ENCODE peak calls at places on chromosomes 4 and X, in six cellular contexts. Q, D, J, O, V and Z are unnamed samples.

GRCh38 chr4:134393592-134393991 is 192.0 kb upstream of the PABPC4L start:
- DNase-seq in V (no peak), O (no peak), J (no peak), D (no peak), Q (no peak), Z (no peak)

GRCh38 chrX:123311486-123311885 is 127.4 kb downstream of the GRIA3 start:
- DNase-seq in V (no peak), J (no peak), O (no peak), D (no peak), Q (no peak), Z (no peak)

GRCh38 chr4:43718369-43718768 is 730.2 kb downstream of the KCTD8 start:
- DNase-seq in Q (no peak), D (no peak), O (no peak), J (no peak), V (no peak), Z (no peak)

GRCh38 chr4:624705-625590 is at the start of gene PDE6B:
- DNase-seq in J (no peak), Q (no peak), V (no peak), O (no peak), D (no peak), Z (no peak)

GRCh38 chr4:173167793-173168395 is 717 bp upstream of the GALNT7 start:
- DNase-seq in D (peak), O (peak), Q (peak), J (peak), V (no peak), Z (peak)

GRCh38 chr4:8697826-8698225 is 105.3 kb downstream of the CPZ start:
- DNase-seq in D (no peak), V (no peak), O (no peak), J (no peak), Q (no peak), Z (no peak)

GRCh38 chr4:154622598-154622997 is 10.1 kb upstream of the FGG start:
- DNase-seq in Q (no peak), V (peak), O (peak), J (peak), D (no peak), Z (no peak)

GRCh38 chr4:6665320-6665654 is 24.8 kb downstream of the MRFAP1 start:
- DNase-seq in V (no peak), J (no peak), D (no peak), O (no peak), Q (no peak), Z (no peak)

GRCh38 chr4:6598127-6598526 is 23.1 kb downstream of the MAN2B2 start:
- DNase-seq in V (no peak), D (no peak), O (no peak), Q (no peak), J (no peak), Z (no peak)

GRCh38 chr4:41363384-41363981 is 106.8 kb downstream of the UCHL1 start:
- DNase-seq in O (peak), J (no peak), D (no peak), V (no peak), Q (no peak), Z (no peak)

GRCh38 chr4:168856312-168856711 is 153.7 kb downstream of the CBR4 start:
- DNase-seq in D (no peak), J (no peak), O (peak), V (no peak), Q (no peak), Z (no peak)

GRCh38 chr4:181176306-181176705 is 1066.9 kb upstream of the TENM3 start:
- DNase-seq in Q (no peak), V (no peak), D (no peak), O (peak), J (no peak), Z (no peak)

GRCh38 chr4:41611881-41612871 is 74.2 kb downstream of the LIMCH1 start:
- DNase-seq in O (peak), J (peak), Q (peak), V (peak), D (no peak), Z (no peak)

GRCh38 chrX:16828126-16828908 is 41.8 kb downstream of the RBBP7 start:
- DNase-seq in Q (no peak), V (no peak), O (peak), D (no peak), J (no peak), Z (no peak)

GRCh38 chrX:152735101-152735500 is 1.5 kb downstream of the MAGEA12 start:
- DNase-seq in D (no peak), V (no peak), J (no peak), O (no peak), Q (no peak), Z (no peak)

GRCh38 chr4:113684534-113685091 is 76.9 kb downstream of the CAMK2D start:
- DNase-seq in V (no peak), J (no peak), D (no peak), Q (peak), O (peak), Z (no peak)

GRCh38 chrX:73214366-73215094 is at the start of gene NAP1L2:
- DNase-seq in V (no peak), D (no peak), J (no peak), O (peak), Q (peak), Z (no peak)

GRCh38 chrX:1502241-1502640 is 34.7 kb downstream of the P2RY8 start:
- DNase-seq in D (peak), Q (no peak), O (no peak), V (no peak), J (no peak), Z (no peak)

GRCh38 chr4:28357985-28358384 is 1497.3 kb downstream of the STIM2 start:
- DNase-seq in V (no peak), O (peak), D (no peak), J (no peak), Q (no peak), Z (no peak)

GRCh38 chr4:78569291-78569821 is 17.8 kb downstream of the ANXA3 start:
- DNase-seq in D (no peak), O (peak), J (peak), V (no peak), Q (no peak), Z (no peak)